ENCODE peak calls at places on chromosomes 13 and 19, in eight cellular contexts. C is endodermal cell, X is OCI-LY7, Z is AG10803, Y is astrocyte, D is Peyer's patch, O is cardiac muscle cell, A is transverse colon. M is an unnamed sample.

GRCh38 chr19:43560687-43561086 is 14.6 kb downstream of the XRCC1 start:
- DNase-seq in C (peak; percentile 53), X (no peak), Z (no peak), Y (no peak), D (no peak), O (no peak), A (no peak), M (no peak)

GRCh38 chr19:39284032-39284431 is 12.2 kb upstream of the IFNL1 start:
- DNase-seq in C (no peak), X (no peak), Z (no peak), Y (no peak), D (no peak), O (no peak), A (no peak), M (no peak)

GRCh38 chr13:79492313-79492798 is 11.4 kb downstream of the NDFIP2 start:
- DNase-seq in C (peak; percentile 59), X (no peak), Z (no peak), Y (peak; percentile 36), D (no peak), O (no peak), A (no peak), M (no peak)

GRCh38 chr13:60379837-60380236 is 17.2 kb upstream of the TDRD3 start:
- DNase-seq in C (no peak), X (peak; percentile 21), Z (no peak), Y (no peak), D (no peak), O (no peak), A (no peak), M (no peak)

GRCh38 chr19:17292301-17293074 is 10.7 kb downstream of the ABHD8 start:
- DNase-seq in C (peak; percentile 95), X (peak; percentile 87), Z (peak; percentile 87), Y (peak; percentile 67), D (peak; percentile 89), O (peak; percentile 84), A (peak; percentile 85), M (no peak)

GRCh38 chr19:1942934-1943555 is 2.1 kb downstream of the CSNK1G2 start:
- DNase-seq in C (no peak), X (peak; percentile 37), Z (no peak), Y (no peak), D (no peak), O (peak; percentile 18), A (no peak), M (no peak)

GRCh38 chr13:43665388-43665787 is 121.4 kb downstream of the ENOX1 start:
- DNase-seq in C (no peak), X (no peak), Z (no peak), Y (no peak), D (no peak), O (no peak), A (no peak), M (no peak)

GRCh38 chr19:6006896-6007295 is 29.0 kb upstream of the RANBP3 start:
- DNase-seq in C (no peak), X (no peak), Z (no peak), Y (no peak), D (no peak), O (no peak), A (no peak), M (no peak)

GRCh38 chr13:94160875-94161274 is 318.6 kb downstream of the DCT start:
- DNase-seq in C (no peak), X (no peak), Z (no peak), Y (no peak), D (no peak), O (no peak), A (no peak), M (no peak)

GRCh38 chr19:7595466-7596133 is at the start of gene CAMSAP3:
- DNase-seq in C (peak; percentile 93), X (peak; percentile 73), Z (peak; percentile 51), Y (no peak), D (peak; percentile 71), O (peak; percentile 83), A (peak; percentile 71), M (no peak)

GRCh38 chr13:43874512-43875092 is 4.9 kb downstream of the CCDC122 start:
- DNase-seq in C (no peak), X (peak; percentile 57), Z (peak; percentile 45), Y (no peak), D (no peak), O (peak; percentile 27), A (no peak), M (no peak)

GRCh38 chr19:5103061-5103701 is 134.3 kb downstream of the KDM4B start:
- DNase-seq in C (no peak), X (no peak), Z (peak; percentile 57), Y (peak; percentile 57), D (no peak), O (no peak), A (no peak), M (no peak)

GRCh38 chr13:29594710-29595379 is 643 bp downstream of the SLC7A1 start:
- DNase-seq in C (peak; percentile 72), X (peak; percentile 72), Z (peak; percentile 72), Y (peak; percentile 51), D (peak; percentile 78), O (peak; percentile 68), A (peak; percentile 65), M (peak; percentile 28)

GRCh38 chr19:9885077-9885552 is 50.0 kb downstream of the PIN1 start:
- DNase-seq in C (peak; percentile 57), X (no peak), Z (peak; percentile 39), Y (peak; percentile 5), D (no peak), O (no peak), A (no peak), M (no peak)

GRCh38 chr19:28881616-28882015 is 331.3 kb downstream of the UQCRFS1 start:
- DNase-seq in C (peak; percentile 51), X (no peak), Z (no peak), Y (no peak), D (no peak), O (no peak), A (no peak), M (no peak)

GRCh38 chr19:40592170-40592569 is 9.0 kb upstream of the LTBP4 start:
- DNase-seq in C (peak; percentile 68), X (peak; percentile 79), Z (peak; percentile 35), Y (peak; percentile 69), D (no peak), O (peak; percentile 56), A (no peak), M (no peak)

GRCh38 chr19:47573076-47574026 is at the start of gene ZNF541:
- DNase-seq in C (no peak), X (no peak), Z (peak; percentile 45), Y (peak; percentile 12), D (peak; percentile 82), O (no peak), A (peak; percentile 61), M (no peak)

GRCh38 chr19:22606212-22606553 is 27.9 kb upstream of the ZNF492 start:
- DNase-seq in C (no peak), X (no peak), Z (no peak), Y (no peak), D (no peak), O (no peak), A (no peak), M (no peak)

GRCh38 chr19:5006821-5007220 is 37.9 kb downstream of the KDM4B start:
- DNase-seq in C (no peak), X (no peak), Z (no peak), Y (no peak), D (no peak), O (no peak), A (no peak), M (no peak)

GRCh38 chr19:52943134-52943883 is 19.4 kb downstream of the ZNF816 start:
- DNase-seq in C (peak; percentile 40), X (no peak), Z (no peak), Y (no peak), D (no peak), O (no peak), A (no peak), M (no peak)

GRCh38 chr19:52948025-52948770 is 14.5 kb downstream of the ZNF816 start:
- DNase-seq in C (no peak), X (no peak), Z (no peak), Y (no peak), D (no peak), O (no peak), A (no peak), M (no peak)

GRCh38 chr19:52943884-52944643 is 18.6 kb downstream of the ZNF816 start:
- DNase-seq in C (peak; percentile 60), X (no peak), Z (no peak), Y (no peak), D (no peak), O (no peak), A (no peak), M (no peak)

GRCh38 chr19:52946322-52947310 is 16.1 kb downstream of the ZNF816 start:
- DNase-seq in C (peak; percentile 94), X (peak; percentile 13), Z (no peak), Y (no peak), D (peak; percentile 52), O (peak; percentile 32), A (peak; percentile 73), M (no peak)

GRCh38 chr19:52945652-52946321 is 16.9 kb downstream of the ZNF816 start:
- DNase-seq in C (peak; percentile 59), X (no peak), Z (no peak), Y (no peak), D (no peak), O (no peak), A (no peak), M (no peak)
- H3K4me3 ChIP-seq in C (peak overlapping the region; percentile 47), X (no peak overlapping the region), Z (no peak overlapping the region), Y (no peak overlapping the region), D (no peak overlapping the region), O (no peak overlapping the region), A (no peak overlapping the region), M (no peak overlapping the region)

GRCh38 chr19:35334064-35334753 is 5.2 kb downstream of the CD22 start:
- DNase-seq in C (no peak), X (no peak), Z (no peak), Y (no peak), D (no peak), O (no peak), A (no peak), M (no peak)
- H3K4me3 ChIP-seq in C (no peak overlapping the region), X (peak overlapping the region; percentile 88), Z (no peak overlapping the region), Y (no peak overlapping the region), D (no peak overlapping the region), O (no peak overlapping the region), A (no peak overlapping the region), M (no peak overlapping the region)

DNA sequence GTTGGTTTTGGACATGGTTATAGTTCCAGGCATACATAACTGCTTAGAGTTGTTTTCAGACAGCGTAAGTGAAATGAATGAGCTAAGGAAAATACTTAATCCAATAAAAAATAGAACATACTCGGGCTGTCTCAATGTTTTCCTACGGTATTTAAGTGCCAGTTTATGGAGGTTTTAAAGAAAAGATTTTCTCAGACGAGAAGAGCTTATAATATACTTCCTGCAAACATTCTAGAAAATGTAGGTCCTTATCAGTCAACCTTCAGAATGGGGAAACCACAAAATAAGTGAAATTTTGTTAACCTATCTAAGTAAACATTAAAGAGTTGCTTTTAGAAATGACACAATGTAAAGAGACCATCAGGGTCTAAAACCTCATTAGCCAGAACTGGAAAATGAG is 12.1 kb downstream of the MIR17HG start:
- DNase-seq in C (no peak), X (peak; percentile 61), Z (no peak), Y (no peak), D (no peak), O (no peak), A (no peak), M (no peak)
- H3K4me3 ChIP-seq in C (no peak overlapping the region), X (no peak overlapping the region), Z (no peak overlapping the region), Y (no peak overlapping the region), D (no peak overlapping the region), O (no peak overlapping the region), A (no peak overlapping the region), M (no peak overlapping the region)

DNA sequence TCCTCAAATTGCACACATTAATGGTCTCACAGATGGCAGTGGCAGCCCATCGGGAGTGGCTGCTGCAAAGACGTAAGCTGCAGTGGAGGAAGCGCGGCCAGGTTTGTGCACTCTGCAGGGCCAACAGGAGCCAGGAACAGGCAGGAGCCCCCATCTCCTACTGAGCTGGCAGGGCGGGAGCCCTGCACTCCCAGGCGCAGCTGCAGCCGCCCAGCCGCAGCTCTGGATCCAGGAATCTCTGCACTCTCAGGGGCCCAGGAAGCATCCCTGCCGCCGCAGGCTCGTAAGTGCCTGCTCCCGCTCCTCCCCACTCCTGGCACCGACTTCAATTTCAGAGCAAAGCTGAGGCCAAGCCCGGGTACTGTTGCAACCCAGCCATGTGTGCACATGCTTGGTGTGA is 37.5 kb downstream of the ANKRD27 start:
- DNase-seq in C (no peak), X (no peak), Z (no peak), Y (no peak), D (no peak), O (no peak), A (no peak), M (no peak)
- H3K4me3 ChIP-seq in C (no peak overlapping the region), X (no peak overlapping the region), Z (no peak overlapping the region), Y (no peak overlapping the region), D (no peak overlapping the region), O (no peak overlapping the region), A (no peak overlapping the region), M (no peak overlapping the region)